ENCODE peak calls at places on chromosomes 6 and 20, in seven cellular contexts. P is astrocyte, D is uterus, Z is GM13976, X is astrocyte of the spinal cord, W is Caco-2, I is WERI-Rb-1. L is an unnamed sample.
A peak's percentile ranks its signal among the peaks of the same experiment; 100 is the strongest.

GRCh38 chr6:48570656-48571055 is 459.7 kb upstream of the PTCHD4 start:
- DNase-seq in Z (no peak), X (no peak), W (no peak), I (no peak), P (no peak), D (no peak), L (no peak)

GRCh38 chr20:62622877-62623487 is 19.3 kb upstream of the SLCO4A1 start:
- DNase-seq in D (no peak), I (no peak), W (no peak), Z (no peak), X (no peak), P (no peak), L (no peak)

GRCh38 chr6:24522090-24522820 is 27.5 kb downstream of the ALDH5A1 start:
- DNase-seq in P (peak; percentile 62), Z (peak; percentile 66), I (no peak), W (no peak), D (no peak), X (no peak), L (peak; percentile 89)

GRCh38 chr6:106114492-106114891 is 28.4 kb downstream of the PRDM1 start:
- DNase-seq in X (no peak), I (no peak), D (no peak), P (no peak), W (no peak), Z (peak; percentile 60), L (no peak)

GRCh38 chr6:30037182-30037788 is 23.8 kb upstream of the POLR1H start:
- DNase-seq in I (no peak), X (peak; percentile 6), P (no peak), D (no peak), Z (peak; percentile 39), W (no peak), L (no peak)

GRCh38 chr20:32064667-32065066 is 12.6 kb downstream of the HCK start:
- DNase-seq in X (no peak), P (no peak), I (no peak), W (no peak), Z (peak; percentile 58), D (no peak), L (no peak)

GRCh38 chr20:22681591-22682248 is 97.3 kb upstream of the FOXA2 start:
- DNase-seq in P (no peak), I (no peak), X (no peak), Z (no peak), W (no peak), D (no peak), L (no peak)

GRCh38 chr20:33945391-33946079 is 48.2 kb upstream of the RALY start:
- DNase-seq in I (no peak), Z (no peak), X (peak; percentile 49), P (peak; percentile 51), D (no peak), W (no peak), L (peak; percentile 19)

GRCh38 chr20:34573541-34573940 is 15.0 kb downstream of the MAP1LC3A start:
- DNase-seq in W (no peak), Z (no peak), X (no peak), P (no peak), D (no peak), I (no peak), L (no peak)

GRCh38 chr20:63538204-63539091 is 1.3 kb upstream of the PTK6 start:
- DNase-seq in I (peak; percentile 80), W (no peak), X (no peak), Z (peak; percentile 74), D (no peak), P (no peak), L (no peak)

GRCh38 chr6:36197739-36198221 is 1.2 kb downstream of the BRPF3 start:
- DNase-seq in D (peak; percentile 24), P (no peak), X (no peak), W (no peak), I (no peak), Z (no peak), L (no peak)

GRCh38 chr6:153090241-153090930 is 40.7 kb downstream of the RGS17 start:
- DNase-seq in Z (no peak), D (no peak), I (no peak), P (peak; percentile 86), X (peak; percentile 84), W (no peak), L (peak; percentile 82)

GRCh38 chr6:82080767-82081166 is 166.8 kb downstream of the IBTK start:
- DNase-seq in Z (no peak), P (peak; percentile 29), X (no peak), W (no peak), D (no peak), I (no peak), L (no peak)

GRCh38 chr6:110672122-110672521 is 143.1 kb downstream of the CDK19 start:
- DNase-seq in I (no peak), X (no peak), P (no peak), D (no peak), W (no peak), Z (no peak), L (no peak)

GRCh38 chr6:22141271-22141745 is 155.5 kb downstream of the PRL start:
- DNase-seq in Z (no peak), W (no peak), D (no peak), I (no peak), X (peak; percentile 55), P (peak; percentile 74), L (no peak)

GRCh38 chr20:41308290-41308691 is 9.2 kb downstream of the ZHX3 start:
- DNase-seq in P (peak; percentile 90), W (no peak), I (no peak), Z (no peak), X (peak; percentile 85), D (no peak), L (peak; percentile 88)

GRCh38 chr6:44219815-44220784 is 3.3 kb upstream of the SLC29A1 start:
- DNase-seq in Z (no peak), D (no peak), P (no peak), I (no peak), X (no peak), W (no peak), L (no peak)

GRCh38 chr6:138115877-138116660 is 8.8 kb upstream of the PERP start:
- DNase-seq in W (peak; percentile 67), Z (peak; percentile 52), D (peak; percentile 21), P (peak; percentile 36), X (peak; percentile 71), I (peak; percentile 38), L (peak; percentile 31)
- TF ChIP-seq CTCF in W (peak; percentile 58), Z (peak; percentile 50), D (peak; percentile 78), P (peak; percentile 78), X (peak; percentile 46), I (peak; percentile 54), L (peak; percentile 43)

DNA sequence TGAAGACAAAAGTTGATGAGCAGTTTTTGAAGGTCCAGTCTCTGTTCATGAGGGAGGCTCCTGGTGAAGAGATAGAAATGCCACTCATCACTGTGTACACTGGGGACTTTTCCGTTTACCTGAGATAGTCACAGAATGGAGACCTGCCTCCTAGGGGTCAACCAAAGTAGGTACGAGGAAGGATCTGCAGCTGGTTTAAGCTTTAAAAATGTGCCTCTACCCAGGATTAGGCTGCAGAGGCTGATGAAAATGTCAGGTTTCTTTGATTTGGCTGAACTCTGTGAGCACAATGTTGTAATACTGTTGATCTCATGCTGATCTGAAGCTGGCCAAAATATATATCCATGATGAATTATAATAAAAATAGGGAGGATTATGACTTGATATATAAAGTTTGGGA is 182.8 kb downstream of the ADAT2 start:
- DNase-seq in W (no peak), D (no peak), I (no peak), P (no peak), Z (no peak), X (no peak), L (no peak)
- TF ChIP-seq CTCF in W (no peak), D (no peak), I (no peak), P (no peak), Z (no peak), X (no peak), L (no peak)

DNA sequence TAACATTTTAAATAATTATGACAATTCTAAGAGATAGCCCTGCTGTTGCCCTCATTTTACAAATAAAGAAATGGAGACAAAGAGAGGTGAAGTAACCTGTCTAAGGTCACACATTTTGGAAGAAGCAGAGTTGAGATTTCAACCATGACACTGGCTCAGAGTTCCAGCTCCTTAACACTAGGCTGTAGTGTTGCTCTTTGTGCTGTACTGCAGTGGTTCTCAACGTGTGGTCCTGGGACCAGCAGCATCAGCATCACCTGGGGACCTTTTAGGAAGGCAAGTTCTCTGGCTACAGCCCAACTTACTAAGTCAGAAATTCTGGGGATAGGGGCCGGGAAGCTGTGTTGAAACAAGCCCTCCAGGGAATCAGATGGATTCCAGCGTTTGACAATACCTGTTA is 62.4 kb upstream of the FERMT1 start:
- DNase-seq in D (no peak), I (no peak), P (no peak), Z (no peak), X (no peak), W (no peak), L (no peak)
- TF ChIP-seq CTCF in D (no peak), I (no peak), P (no peak), Z (no peak), X (no peak), W (no peak), L (no peak)

DNA sequence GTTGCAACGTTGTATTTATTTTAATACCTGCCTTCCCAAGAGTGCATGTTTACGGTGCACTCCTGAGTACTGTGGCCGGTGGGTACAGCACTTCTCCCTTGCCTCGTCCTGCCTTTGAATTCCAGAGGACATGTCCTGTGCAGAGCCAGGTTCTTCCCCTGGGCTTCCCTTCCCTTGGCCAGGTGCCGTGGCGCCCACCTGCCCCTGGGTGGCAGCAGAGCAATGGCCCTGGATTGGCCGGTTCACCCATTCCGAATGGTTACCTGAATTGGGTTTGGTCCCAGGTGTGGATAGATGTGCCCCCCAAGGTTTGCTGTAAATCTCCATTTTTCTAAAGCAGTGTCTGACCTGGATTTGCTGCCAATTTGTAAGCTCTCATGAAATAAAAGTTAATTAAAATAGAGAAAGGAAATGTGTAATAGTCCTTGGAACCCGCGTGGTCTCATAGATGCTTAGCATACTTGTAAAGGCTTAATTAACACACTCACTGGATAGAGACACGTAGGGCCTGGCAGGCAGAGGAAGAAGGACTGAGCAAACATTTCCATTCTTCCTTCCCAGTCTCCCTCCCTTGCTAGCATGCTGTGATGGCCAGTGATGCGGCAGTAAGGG is 40.6 kb downstream of the DTD1 start:
- DNase-seq in P (no peak), Z (no peak), I (peak; percentile 51), W (peak; percentile 56), D (no peak), X (no peak), L (no peak)
- TF ChIP-seq CTCF in P (peak; percentile 29), Z (peak; percentile 34), I (peak; percentile 93), W (peak; percentile 84), D (peak; percentile 53), X (peak; percentile 74), L (peak; percentile 80)

DNA sequence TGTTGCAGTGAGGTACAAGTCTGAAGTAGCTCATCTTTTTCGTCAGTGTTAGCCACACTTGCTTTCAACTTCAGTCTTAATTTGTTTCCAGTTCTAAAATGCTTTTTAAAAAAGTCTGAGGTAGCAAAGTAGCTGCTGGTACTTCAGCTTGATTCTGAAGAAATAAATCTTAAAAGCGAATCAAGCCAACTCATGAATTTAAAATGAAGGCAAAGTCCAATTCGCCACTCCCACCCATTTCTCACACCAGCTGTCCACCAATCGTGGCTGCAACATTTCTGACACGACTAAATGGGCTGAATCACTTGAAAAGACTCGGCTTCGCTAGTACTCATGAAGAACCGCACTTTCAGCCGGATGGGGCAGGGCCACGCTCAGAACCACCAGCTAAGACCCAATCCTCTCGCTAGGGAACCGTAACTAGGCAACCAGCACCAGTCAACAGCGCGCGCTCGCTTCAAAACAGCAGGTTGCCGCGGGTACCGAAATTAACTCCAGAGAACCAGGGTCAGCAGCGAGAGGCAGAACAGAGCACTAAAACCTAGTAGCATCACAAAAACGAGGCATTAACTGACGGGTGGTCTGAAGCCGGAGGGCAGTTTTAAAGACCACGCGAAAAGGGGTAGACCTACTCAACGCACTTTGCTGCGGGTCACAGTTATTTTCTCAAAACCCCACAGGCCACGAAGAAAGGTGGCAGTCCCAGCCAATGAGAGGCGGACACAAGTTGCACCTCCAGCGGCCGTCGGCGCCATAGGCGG is 900 bp downstream of the BCLAF1 start:
- DNase-seq in X (peak; percentile 94), Z (peak; percentile 41), P (peak; percentile 95), I (peak; percentile 63), W (peak; percentile 72), D (peak; percentile 67), L (peak; percentile 86)
- TF ChIP-seq CTCF in X (peak; percentile 17), Z (no peak), P (no peak), I (peak; percentile 7), W (peak; percentile 16), D (no peak), L (no peak)

L was measured in kidney epithelial cell.